ENCODE peak calls at places on chromosome 6, in ten cellular contexts. One of them, this sample, is unnamed.

GRCh38 chr6:110271732-110272022 is 86.5 kb downstream of the METTL24 start:
- DNase-seq in WTC11: no peak
- DNase-seq in cardiac muscle cell: no peak
- DNase-seq in brain microvascular endothelial cell: no peak
- DNase-seq in CD8-positive, alpha-beta T cell: no peak
- DNase-seq in MCF 10A: no peak
- DNase-seq in HepG2: no peak
- DNase-seq in B cell: no peak
- DNase-seq in uterus: no peak
- DNase-seq in spleen: no peak
- DNase-seq in this sample: no peak

GRCh38 chr6:11196511-11197174 is 35.8 kb downstream of the NEDD9 start:
- DNase-seq in cardiac muscle cell: peak
- DNase-seq in HepG2: no peak
- DNase-seq in brain microvascular endothelial cell: peak
- DNase-seq in CD8-positive, alpha-beta T cell: no peak
- DNase-seq in WTC11: no peak
- DNase-seq in B cell: no peak
- DNase-seq in uterus: no peak
- DNase-seq in spleen: no peak
- DNase-seq in MCF 10A: no peak
- DNase-seq in this sample: no peak

GRCh38 chr6:119353696-119354095 is 4.1 kb upstream of the MAN1A1 start:
- DNase-seq in CD8-positive, alpha-beta T cell: no peak
- DNase-seq in brain microvascular endothelial cell: no peak
- DNase-seq in spleen: no peak
- DNase-seq in cardiac muscle cell: no peak
- DNase-seq in HepG2: no peak
- DNase-seq in MCF 10A: no peak
- DNase-seq in B cell: no peak
- DNase-seq in uterus: no peak
- DNase-seq in WTC11: no peak
- DNase-seq in this sample: no peak

GRCh38 chr6:22499815-22500214 is 69.6 kb upstream of the HDGFL1 start:
- DNase-seq in brain microvascular endothelial cell: no peak
- DNase-seq in B cell: no peak
- DNase-seq in cardiac muscle cell: no peak
- DNase-seq in MCF 10A: no peak
- DNase-seq in HepG2: no peak
- DNase-seq in uterus: no peak
- DNase-seq in WTC11: no peak
- DNase-seq in CD8-positive, alpha-beta T cell: no peak
- DNase-seq in spleen: no peak
- DNase-seq in this sample: no peak

GRCh38 chr6:39402239-39402751 is 79.8 kb upstream of the KCNK16 start:
- DNase-seq in brain microvascular endothelial cell: no peak
- DNase-seq in CD8-positive, alpha-beta T cell: no peak
- DNase-seq in cardiac muscle cell: no peak
- DNase-seq in WTC11: no peak
- DNase-seq in B cell: no peak
- DNase-seq in HepG2: no peak
- DNase-seq in MCF 10A: no peak
- DNase-seq in uterus: peak
- DNase-seq in spleen: no peak
- DNase-seq in this sample: no peak

GRCh38 chr6:135935951-135936601 is 84.6 kb downstream of the PDE7B start:
- DNase-seq in CD8-positive, alpha-beta T cell: no peak
- DNase-seq in HepG2: no peak
- DNase-seq in WTC11: no peak
- DNase-seq in spleen: no peak
- DNase-seq in B cell: no peak
- DNase-seq in uterus: no peak
- DNase-seq in MCF 10A: peak
- DNase-seq in brain microvascular endothelial cell: peak
- DNase-seq in cardiac muscle cell: no peak
- DNase-seq in this sample: no peak

GRCh38 chr6:67952121-67952520 is 683.0 kb upstream of the ADGRB3 start:
- DNase-seq in WTC11: no peak
- DNase-seq in uterus: no peak
- DNase-seq in B cell: no peak
- DNase-seq in CD8-positive, alpha-beta T cell: no peak
- DNase-seq in HepG2: no peak
- DNase-seq in spleen: no peak
- DNase-seq in MCF 10A: peak
- DNase-seq in brain microvascular endothelial cell: peak
- DNase-seq in cardiac muscle cell: peak
- DNase-seq in this sample: no peak

GRCh38 chr6:26025894-26026832 is 61.1 kb upstream of the HFE start:
- DNase-seq in spleen: peak
- DNase-seq in MCF 10A: peak
- DNase-seq in HepG2: peak
- DNase-seq in WTC11: peak
- DNase-seq in uterus: peak
- DNase-seq in B cell: peak
- DNase-seq in cardiac muscle cell: peak
- DNase-seq in brain microvascular endothelial cell: peak
- DNase-seq in CD8-positive, alpha-beta T cell: peak
- DNase-seq in this sample: peak

GRCh38 chr6:137711929-137712328 is 155.1 kb upstream of the TNFAIP3 start:
- DNase-seq in spleen: no peak
- DNase-seq in cardiac muscle cell: no peak
- DNase-seq in CD8-positive, alpha-beta T cell: no peak
- DNase-seq in B cell: no peak
- DNase-seq in WTC11: no peak
- DNase-seq in HepG2: no peak
- DNase-seq in MCF 10A: no peak
- DNase-seq in brain microvascular endothelial cell: no peak
- DNase-seq in uterus: no peak
- DNase-seq in this sample: no peak

GRCh38 chr6:137707590-137708360 is 159.3 kb upstream of the TNFAIP3 start:
- DNase-seq in B cell: peak
- DNase-seq in spleen: peak
- DNase-seq in WTC11: peak
- DNase-seq in uterus: peak
- DNase-seq in HepG2: peak
- DNase-seq in brain microvascular endothelial cell: peak
- DNase-seq in CD8-positive, alpha-beta T cell: peak
- DNase-seq in cardiac muscle cell: peak
- DNase-seq in MCF 10A: peak
- DNase-seq in this sample: no peak

GRCh38 chr6:137708481-137708880 is 158.6 kb upstream of the TNFAIP3 start:
- DNase-seq in CD8-positive, alpha-beta T cell: no peak
- DNase-seq in brain microvascular endothelial cell: no peak
- DNase-seq in uterus: no peak
- DNase-seq in HepG2: no peak
- DNase-seq in WTC11: no peak
- DNase-seq in spleen: no peak
- DNase-seq in cardiac muscle cell: no peak
- DNase-seq in MCF 10A: no peak
- DNase-seq in B cell: no peak
- DNase-seq in this sample: no peak

GRCh38 chr6:137707038-137707589 is 159.9 kb upstream of the TNFAIP3 start:
- DNase-seq in WTC11: no peak
- DNase-seq in HepG2: no peak
- DNase-seq in cardiac muscle cell: no peak
- DNase-seq in uterus: no peak
- DNase-seq in spleen: no peak
- DNase-seq in B cell: no peak
- DNase-seq in brain microvascular endothelial cell: no peak
- DNase-seq in CD8-positive, alpha-beta T cell: no peak
- DNase-seq in MCF 10A: no peak
- DNase-seq in this sample: no peak

DNA sequence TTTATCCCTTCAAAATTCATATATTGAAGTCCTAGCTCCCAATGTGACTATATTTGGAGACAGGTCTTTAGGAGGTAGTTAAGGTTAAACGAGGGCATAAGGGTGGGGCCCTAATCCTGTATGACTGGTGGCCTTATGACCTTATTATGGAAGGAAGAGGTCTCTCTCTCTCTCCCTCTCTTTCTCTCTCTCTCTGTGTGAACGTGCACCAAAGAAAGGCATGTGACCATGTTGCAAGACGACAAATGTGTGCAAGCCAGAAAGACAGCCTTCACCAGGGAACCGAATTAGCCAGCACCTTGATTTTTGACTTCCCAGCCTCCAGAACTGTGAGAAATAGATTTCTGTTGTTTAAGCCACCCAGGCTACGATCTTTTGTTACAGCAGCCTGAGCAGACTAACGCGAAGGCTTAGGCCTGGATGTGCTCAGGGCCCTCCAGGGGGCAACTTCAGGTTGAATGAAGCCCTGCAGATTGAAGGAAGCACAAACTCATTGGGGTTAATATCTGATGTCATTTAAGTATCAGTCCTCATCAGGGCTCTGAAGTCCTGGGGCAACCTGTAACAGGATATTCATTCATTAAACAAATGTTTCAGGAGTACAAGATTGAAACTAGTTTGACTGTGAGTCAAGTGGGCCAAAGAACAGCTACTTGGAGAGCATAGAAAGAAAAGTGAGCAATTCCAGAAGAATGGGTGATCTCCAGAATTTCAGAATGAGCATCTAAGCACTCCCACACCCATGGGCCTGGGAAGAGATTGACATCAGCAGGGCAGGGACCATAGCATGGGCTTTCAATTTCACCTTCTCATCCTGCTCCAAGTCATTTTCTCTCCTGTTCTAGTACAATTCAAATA is 157.4 kb upstream of the TNFAIP3 start:
- DNase-seq in uterus: no peak
- DNase-seq in brain microvascular endothelial cell: peak
- DNase-seq in cardiac muscle cell: no peak
- DNase-seq in WTC11: no peak
- DNase-seq in spleen: no peak
- DNase-seq in MCF 10A: no peak
- DNase-seq in CD8-positive, alpha-beta T cell: no peak
- DNase-seq in B cell: no peak
- DNase-seq in HepG2: no peak
- DNase-seq in this sample: no peak
- TF ChIP-seq CTCF in uterus: no peak
- TF ChIP-seq CTCF in brain microvascular endothelial cell: no peak
- TF ChIP-seq CTCF in cardiac muscle cell: no peak
- TF ChIP-seq CTCF in WTC11: no peak
- TF ChIP-seq CTCF in spleen: no peak
- TF ChIP-seq CTCF in MCF 10A: no peak
- TF ChIP-seq CTCF in CD8-positive, alpha-beta T cell: no peak
- TF ChIP-seq CTCF in B cell: no peak
- TF ChIP-seq CTCF in HepG2: no peak
- TF ChIP-seq CTCF in this sample: no peak

GRCh38 chr6:169490830-169491229 is 211.0 kb downstream of the WDR27 start:
- DNase-seq in MCF 10A: no peak
- DNase-seq in cardiac muscle cell: peak
- DNase-seq in CD8-positive, alpha-beta T cell: no peak
- DNase-seq in spleen: no peak
- DNase-seq in WTC11: no peak
- DNase-seq in B cell: no peak
- DNase-seq in HepG2: no peak
- DNase-seq in uterus: no peak
- DNase-seq in brain microvascular endothelial cell: no peak
- DNase-seq in this sample: no peak

GRCh38 chr6:169489642-169490408 is 212.0 kb downstream of the WDR27 start:
- DNase-seq in HepG2: no peak
- DNase-seq in cardiac muscle cell: no peak
- DNase-seq in spleen: no peak
- DNase-seq in brain microvascular endothelial cell: no peak
- DNase-seq in CD8-positive, alpha-beta T cell: no peak
- DNase-seq in MCF 10A: no peak
- DNase-seq in uterus: no peak
- DNase-seq in WTC11: no peak
- DNase-seq in B cell: no peak
- DNase-seq in this sample: no peak

GRCh38 chr6:169490409-169490708 is 211.5 kb downstream of the WDR27 start:
- DNase-seq in uterus: no peak
- DNase-seq in B cell: no peak
- DNase-seq in brain microvascular endothelial cell: no peak
- DNase-seq in CD8-positive, alpha-beta T cell: no peak
- DNase-seq in HepG2: no peak
- DNase-seq in cardiac muscle cell: peak
- DNase-seq in WTC11: no peak
- DNase-seq in MCF 10A: no peak
- DNase-seq in spleen: no peak
- DNase-seq in this sample: no peak

GRCh38 chr6:169491482-169491881 is 210.3 kb downstream of the WDR27 start:
- DNase-seq in B cell: no peak
- DNase-seq in uterus: no peak
- DNase-seq in spleen: no peak
- DNase-seq in HepG2: no peak
- DNase-seq in MCF 10A: no peak
- DNase-seq in cardiac muscle cell: no peak
- DNase-seq in WTC11: no peak
- DNase-seq in brain microvascular endothelial cell: no peak
- DNase-seq in CD8-positive, alpha-beta T cell: no peak
- DNase-seq in this sample: no peak

DNA sequence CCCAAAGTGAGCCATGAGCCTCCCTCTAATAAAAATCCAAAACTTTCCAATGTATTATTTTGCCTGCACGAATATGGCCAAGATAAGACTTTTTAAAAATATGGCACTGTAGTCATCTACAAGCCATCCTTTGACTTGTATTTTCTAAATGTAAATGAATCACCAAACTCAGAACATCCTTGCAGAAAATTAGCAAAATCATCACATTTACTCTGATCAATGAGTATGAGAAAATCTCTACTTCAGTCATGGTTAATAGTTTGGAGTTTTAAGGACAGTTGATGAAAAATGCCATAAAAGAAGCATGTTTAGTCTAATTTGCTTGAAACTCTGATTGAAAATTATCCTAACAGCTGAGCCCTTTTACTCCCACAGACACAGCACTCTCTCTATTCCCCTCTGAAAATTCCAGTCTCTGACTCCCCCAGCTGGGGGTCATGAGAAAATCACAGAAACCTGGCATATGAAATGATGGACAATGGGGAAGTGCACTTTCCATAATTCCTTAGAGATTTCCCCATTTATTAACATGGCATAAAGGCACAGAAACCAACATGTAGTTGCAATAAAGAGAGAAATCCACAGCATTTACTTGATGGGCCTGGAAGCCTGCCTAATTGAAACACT is 214.1 kb downstream of the WDR27 start:
- DNase-seq in brain microvascular endothelial cell: no peak
- DNase-seq in WTC11: no peak
- DNase-seq in HepG2: no peak
- DNase-seq in spleen: no peak
- DNase-seq in cardiac muscle cell: peak
- DNase-seq in B cell: no peak
- DNase-seq in uterus: no peak
- DNase-seq in MCF 10A: peak
- DNase-seq in CD8-positive, alpha-beta T cell: no peak
- DNase-seq in this sample: no peak
- TF ChIP-seq CTCF in brain microvascular endothelial cell: peak
- TF ChIP-seq CTCF in WTC11: no peak
- TF ChIP-seq CTCF in HepG2: peak
- TF ChIP-seq CTCF in spleen: no peak
- TF ChIP-seq CTCF in cardiac muscle cell: peak
- TF ChIP-seq CTCF in B cell: no peak
- TF ChIP-seq CTCF in uterus: peak
- TF ChIP-seq CTCF in MCF 10A: no peak
- TF ChIP-seq CTCF in CD8-positive, alpha-beta T cell: no peak
- TF ChIP-seq CTCF in this sample: no peak

GRCh38 chr6:34791842-34792604 is at the start of gene BLTP3A:
- DNase-seq in WTC11: peak
- DNase-seq in spleen: peak
- DNase-seq in MCF 10A: peak
- DNase-seq in B cell: peak
- DNase-seq in CD8-positive, alpha-beta T cell: peak
- DNase-seq in uterus: peak
- DNase-seq in brain microvascular endothelial cell: peak
- DNase-seq in HepG2: peak
- DNase-seq in cardiac muscle cell: peak
- DNase-seq in this sample: peak
- TF ChIP-seq CTCF in WTC11: no peak
- TF ChIP-seq CTCF in spleen: no peak
- TF ChIP-seq CTCF in MCF 10A: no peak
- TF ChIP-seq CTCF in B cell: no peak
- TF ChIP-seq CTCF in CD8-positive, alpha-beta T cell: no peak
- TF ChIP-seq CTCF in uterus: no peak
- TF ChIP-seq CTCF in brain microvascular endothelial cell: no peak
- TF ChIP-seq CTCF in HepG2: no peak
- TF ChIP-seq CTCF in cardiac muscle cell: no peak
- TF ChIP-seq CTCF in this sample: no peak

GRCh38 chr6:43361269-43361668 is 8.2 kb downstream of the ZNF318 start:
- DNase-seq in HepG2: no peak
- DNase-seq in B cell: no peak
- DNase-seq in uterus: no peak
- DNase-seq in CD8-positive, alpha-beta T cell: no peak
- DNase-seq in MCF 10A: no peak
- DNase-seq in WTC11: no peak
- DNase-seq in brain microvascular endothelial cell: no peak
- DNase-seq in spleen: no peak
- DNase-seq in cardiac muscle cell: no peak
- DNase-seq in this sample: no peak

GRCh38 chr6:43359831-43360230 is 9.6 kb downstream of the ZNF318 start:
- DNase-seq in spleen: no peak
- DNase-seq in MCF 10A: no peak
- DNase-seq in cardiac muscle cell: no peak
- DNase-seq in WTC11: no peak
- DNase-seq in B cell: no peak
- DNase-seq in uterus: no peak
- DNase-seq in CD8-positive, alpha-beta T cell: no peak
- DNase-seq in brain microvascular endothelial cell: no peak
- DNase-seq in HepG2: no peak
- DNase-seq in this sample: no peak

GRCh38 chr6:43359381-43359780 is 10.1 kb downstream of the ZNF318 start:
- DNase-seq in CD8-positive, alpha-beta T cell: no peak
- DNase-seq in MCF 10A: no peak
- DNase-seq in B cell: no peak
- DNase-seq in brain microvascular endothelial cell: no peak
- DNase-seq in HepG2: no peak
- DNase-seq in WTC11: no peak
- DNase-seq in cardiac muscle cell: no peak
- DNase-seq in uterus: no peak
- DNase-seq in spleen: no peak
- DNase-seq in this sample: no peak

GRCh38 chr6:43355862-43356590 is 13.4 kb downstream of the ZNF318 start:
- DNase-seq in HepG2: peak
- DNase-seq in CD8-positive, alpha-beta T cell: no peak
- DNase-seq in uterus: no peak
- DNase-seq in B cell: no peak
- DNase-seq in spleen: no peak
- DNase-seq in MCF 10A: no peak
- DNase-seq in cardiac muscle cell: peak
- DNase-seq in WTC11: peak
- DNase-seq in brain microvascular endothelial cell: no peak
- DNase-seq in this sample: no peak
- TF ChIP-seq CTCF in HepG2: peak
- TF ChIP-seq CTCF in CD8-positive, alpha-beta T cell: no peak
- TF ChIP-seq CTCF in uterus: no peak
- TF ChIP-seq CTCF in B cell: no peak
- TF ChIP-seq CTCF in spleen: no peak
- TF ChIP-seq CTCF in MCF 10A: no peak
- TF ChIP-seq CTCF in cardiac muscle cell: peak
- TF ChIP-seq CTCF in WTC11: no peak
- TF ChIP-seq CTCF in brain microvascular endothelial cell: peak
- TF ChIP-seq CTCF in this sample: peak

This sample was measured in upper lobe of right lung.